ENCODE peak calls at places on chromosomes 12 and 14, in six cellular contexts. F, E, J, T, C and B are unnamed samples.

GRCh38 chr12:109199324-109199723 is 82.9 kb downstream of the ACACB start:
- DNase-seq in J (no peak), T (no peak), C (no peak), E (no peak), F (no peak), B (no peak)

GRCh38 chr12:88520436-88520820 is 59.8 kb downstream of the KITLG start:
- DNase-seq in T (no peak), E (no peak), J (no peak), F (no peak), C (no peak), B (no peak)

GRCh38 chr12:52076811-52077210 is 2.7 kb upstream of the SMIM41 start:
- DNase-seq in C (no peak), J (no peak), F (no peak), E (no peak), T (no peak), B (no peak)

GRCh38 chr14:68208218-68208617 is 388.6 kb downstream of the RAD51B start:
- DNase-seq in C (no peak), J (no peak), T (no peak), F (no peak), E (no peak), B (no peak)

GRCh38 chr12:14239350-14239934 is 126.0 kb upstream of the ATF7IP start:
- DNase-seq in J (peak; percentile 67), F (peak; percentile 64), E (no peak), T (no peak), C (peak; percentile 31), B (no peak)

GRCh38 chr12:110622582-110622981 is 8.7 kb downstream of the TCTN1 start:
- DNase-seq in C (no peak), F (no peak), E (no peak), J (no peak), T (no peak), B (no peak)

GRCh38 chr14:22737052-22737451 is 29.4 kb upstream of the OXA1L start:
- DNase-seq in C (no peak), J (no peak), T (no peak), F (no peak), E (no peak), B (no peak)

GRCh38 chr14:23130875-23131274 is 11.8 kb upstream of the CEBPE start:
- DNase-seq in E (peak; percentile 62), J (no peak), T (no peak), C (no peak), F (no peak), B (no peak)

GRCh38 chr14:52741865-52742264 is 11.9 kb downstream of the STYX start:
- DNase-seq in C (peak; percentile 59), J (no peak), F (no peak), T (no peak), E (no peak), B (no peak)

GRCh38 chr12:102948941-102949352 is 8.5 kb upstream of the ASCL1 start:
- DNase-seq in J (no peak), T (no peak), C (peak; percentile 54), F (peak; percentile 70), E (no peak), B (peak; percentile 41)

GRCh38 chr12:110698171-110698902 is 9.4 kb upstream of the HVCN1 start:
- DNase-seq in F (peak; percentile 85), J (peak; percentile 86), T (no peak), E (peak; percentile 71), C (peak; percentile 53), B (peak; percentile 84)

GRCh38 chr14:95855606-95856005 is 21.0 kb upstream of the TUNAR start:
- DNase-seq in T (no peak), C (no peak), E (no peak), F (no peak), J (no peak), B (no peak)

GRCh38 chr12:130552483-130552996 is 163.6 kb downstream of the RIMBP2 start:
- DNase-seq in F (no peak), C (peak; percentile 39), T (no peak), E (no peak), J (no peak), B (no peak)

GRCh38 chr14:94423465-94424056 is 29.0 kb downstream of the SERPINA11 start:
- DNase-seq in C (peak; percentile 42), F (no peak), J (peak; percentile 48), E (peak; percentile 73), T (no peak), B (peak; percentile 55)

GRCh38 chr14:71629765-71630502 is 302.3 kb upstream of the RGS6 start:
- DNase-seq in T (no peak), J (no peak), C (no peak), F (no peak), E (no peak), B (no peak)

GRCh38 chr14:54048736-54049135 is 92.1 kb upstream of the BMP4 start:
- DNase-seq in C (no peak), J (no peak), F (no peak), E (no peak), T (no peak), B (no peak)

GRCh38 chr14:37869633-37870032 is 274.2 kb downstream of the TTC6 start:
- DNase-seq in C (no peak), J (no peak), F (no peak), E (no peak), T (no peak), B (no peak)

GRCh38 chr12:53625373-53625945 is 723 bp downstream of the ATF7 start:
- DNase-seq in E (no peak), C (no peak), T (no peak), F (no peak), J (no peak), B (no peak)

GRCh38 chr14:104443391-104444158 is 136.0 kb upstream of the C14orf180 start:
- DNase-seq in J (no peak), C (peak; percentile 3), E (peak; percentile 23), T (no peak), F (peak; percentile 44), B (no peak)

GRCh38 chr14:101737414-101738367 is 23.8 kb upstream of the PPP2R5C start:
- DNase-seq in T (no peak), F (no peak), C (no peak), J (no peak), E (peak; percentile 16), B (no peak)

GRCh38 chr12:10069099-10069498 is 29.7 kb downstream of the CLEC1A start:
- DNase-seq in J (no peak), C (no peak), F (no peak), T (no peak), E (no peak), B (no peak)

GRCh38 chr14:98890556-98891340 is 381.2 kb downstream of the BCL11B start:
- DNase-seq in J (no peak), C (no peak), F (no peak), E (no peak), T (no peak), B (no peak)

DNA sequence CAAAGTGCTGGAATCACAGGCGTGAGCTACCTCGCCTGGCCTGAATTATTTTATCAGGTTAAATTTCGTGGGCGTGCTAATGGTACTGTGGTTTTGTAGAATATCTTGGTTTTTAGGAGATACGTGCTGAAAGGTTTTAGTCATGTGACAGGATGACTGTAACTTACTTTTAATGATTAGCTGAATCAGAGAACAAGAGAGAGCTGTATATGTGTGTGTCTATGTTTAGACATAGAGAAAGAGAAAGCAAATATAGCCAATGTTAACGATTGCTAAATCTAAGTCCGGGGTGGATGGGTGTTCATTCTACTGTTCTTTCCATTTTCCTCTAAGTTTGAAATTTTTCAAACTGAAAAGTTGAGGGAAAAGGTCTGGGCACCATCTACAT is 9.2 kb upstream of the PNMA1 start:
- DNase-seq in C (no peak), T (no peak), F (no peak), E (no peak), J (no peak), B (no peak)
- H3K27ac ChIP-seq in C (no peak overlapping the region), T (peak overlapping the region; percentile 81), F (no peak overlapping the region), E (peak overlapping the region; percentile 56), J (peak overlapping the region; percentile 81), B (no peak overlapping the region)

DNA sequence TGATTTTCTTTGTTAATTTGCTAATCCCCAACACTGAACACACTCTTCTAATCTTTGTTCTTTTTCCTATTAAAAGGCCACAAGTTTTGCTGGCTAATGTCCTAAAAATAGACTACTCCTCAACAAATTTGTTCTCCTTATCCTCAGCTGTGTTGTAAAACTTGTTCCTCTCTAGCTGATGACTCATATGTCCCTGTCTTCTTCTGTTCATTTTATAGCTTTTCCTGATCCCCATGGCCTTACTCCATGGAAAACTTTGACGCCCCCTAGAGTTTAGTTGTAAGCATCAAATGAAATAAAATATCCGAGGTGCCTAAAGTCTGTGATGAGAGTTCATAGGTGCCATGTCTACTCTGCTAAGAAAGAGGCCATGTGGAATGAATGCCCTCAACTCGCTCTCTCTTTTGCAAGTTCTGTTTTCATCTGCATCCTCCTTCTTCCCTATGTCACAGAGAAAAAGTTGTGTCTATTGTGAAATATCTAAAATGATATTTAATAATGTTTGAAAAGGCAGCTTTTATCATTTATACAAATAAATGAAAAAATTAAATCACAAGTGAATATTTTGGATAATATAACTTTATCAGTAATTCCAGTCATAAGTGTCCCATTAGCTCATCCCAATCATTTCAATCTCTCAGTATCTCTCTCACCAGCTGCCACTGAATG is 237.9 kb downstream of the IPO8 start:
- DNase-seq in E (no peak), C (no peak), T (no peak), F (no peak), J (no peak), B (no peak)
- TF ChIP-seq CTCF in E (no peak), C (no peak), T (no peak), F (no peak), J (no peak), B (peak; percentile 30)

DNA sequence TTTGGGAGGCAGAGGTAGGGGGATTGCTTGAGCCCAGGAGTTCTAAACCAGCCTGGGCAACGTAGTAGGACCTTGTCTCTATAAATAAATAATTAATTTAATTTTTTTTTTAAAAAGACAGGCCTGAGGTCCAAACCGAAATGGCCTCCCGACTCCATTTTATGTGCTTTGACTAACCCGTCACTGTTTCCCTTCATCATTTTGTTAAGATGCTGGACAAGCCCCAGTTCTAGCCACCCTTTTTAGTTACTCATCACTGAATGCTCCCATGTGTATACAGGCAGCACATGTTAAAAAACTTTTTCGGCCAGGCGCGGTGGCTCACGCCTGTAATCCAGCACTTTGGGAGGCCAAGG is 83.6 kb upstream of the RESF1 start:
- DNase-seq in E (no peak), J (no peak), C (no peak), F (no peak), T (no peak), B (no peak)
- H3K4me3 ChIP-seq in E (no peak overlapping the region), J (no peak overlapping the region), C (no peak overlapping the region), F (no peak overlapping the region), T (no peak overlapping the region), B (no peak overlapping the region)

DNA sequence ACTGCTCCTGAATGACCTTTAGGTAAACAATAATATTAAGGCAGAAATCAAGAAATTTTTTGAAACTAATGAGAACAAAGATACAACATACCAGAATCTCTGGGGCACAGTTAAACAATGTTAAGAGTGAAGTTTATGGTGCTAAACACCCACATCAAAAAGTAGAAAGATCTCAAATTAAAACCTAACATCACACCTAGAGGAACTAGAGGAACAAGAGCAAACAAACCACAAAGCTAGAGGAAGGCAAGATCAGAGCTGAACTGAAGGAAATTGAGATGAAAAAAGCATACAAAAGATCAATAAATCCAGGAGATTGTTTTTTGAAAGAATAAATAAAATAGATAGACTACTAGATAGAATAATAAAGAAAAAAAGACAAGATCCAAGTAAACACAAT is 7.2 kb downstream of the OR8S1 start:
- DNase-seq in J (no peak), E (no peak), T (no peak), F (no peak), C (no peak), B (no peak)
- H3K27ac ChIP-seq in J (no peak overlapping the region), E (no peak overlapping the region), T (no peak overlapping the region), F (no peak overlapping the region), C (no peak overlapping the region), B (no peak overlapping the region)